ENCODE peak calls at places on chromosomes 3 and 15, in eight cellular contexts. One of them, this sample, is unnamed.

GRCh38 chr15:34275154-34275553 is 50.3 kb downstream of the EMC4 start:
- DNase-seq in left colon: no peak
- DNase-seq in amniotic stem cell: no peak
- DNase-seq in G401: no peak
- DNase-seq in effector CD4-positive, alpha-beta T cell: no peak
- DNase-seq in HTR-8/SVneo: no peak
- DNase-seq in non-pigmented ciliary epithelial cell: no peak
- DNase-seq in cardiac muscle cell: no peak
- DNase-seq in this sample: no peak

GRCh38 chr15:90618330-90619136 is 88.8 kb downstream of the CRTC3 start:
- DNase-seq in left colon: no peak
- DNase-seq in effector CD4-positive, alpha-beta T cell: no peak
- DNase-seq in amniotic stem cell: no peak
- DNase-seq in non-pigmented ciliary epithelial cell: no peak
- DNase-seq in G401: peak; percentile 51
- DNase-seq in cardiac muscle cell: no peak
- DNase-seq in HTR-8/SVneo: no peak
- DNase-seq in this sample: no peak

GRCh38 chr15:68183886-68184285 is 21.2 kb downstream of the CALML4 start:
- DNase-seq in HTR-8/SVneo: no peak
- DNase-seq in cardiac muscle cell: no peak
- DNase-seq in left colon: no peak
- DNase-seq in effector CD4-positive, alpha-beta T cell: no peak
- DNase-seq in G401: no peak
- DNase-seq in non-pigmented ciliary epithelial cell: no peak
- DNase-seq in amniotic stem cell: no peak
- DNase-seq in this sample: no peak

GRCh38 chr15:28896944-28897343 is 11.2 kb downstream of the APBA2 start:
- DNase-seq in effector CD4-positive, alpha-beta T cell: no peak
- DNase-seq in HTR-8/SVneo: peak; percentile 47
- DNase-seq in left colon: no peak
- DNase-seq in non-pigmented ciliary epithelial cell: peak; percentile 83
- DNase-seq in cardiac muscle cell: no peak
- DNase-seq in G401: peak; percentile 67
- DNase-seq in amniotic stem cell: peak; percentile 62
- DNase-seq in this sample: no peak

GRCh38 chr3:31291818-31292217 is 240.9 kb upstream of the STT3B start:
- DNase-seq in effector CD4-positive, alpha-beta T cell: no peak
- DNase-seq in left colon: no peak
- DNase-seq in cardiac muscle cell: no peak
- DNase-seq in HTR-8/SVneo: no peak
- DNase-seq in amniotic stem cell: no peak
- DNase-seq in non-pigmented ciliary epithelial cell: no peak
- DNase-seq in G401: no peak
- DNase-seq in this sample: no peak

GRCh38 chr3:72892081-72892763 is 4.4 kb downstream of the GXYLT2 start:
- DNase-seq in non-pigmented ciliary epithelial cell: peak; percentile 83
- DNase-seq in HTR-8/SVneo: no peak
- DNase-seq in G401: no peak
- DNase-seq in amniotic stem cell: no peak
- DNase-seq in cardiac muscle cell: no peak
- DNase-seq in effector CD4-positive, alpha-beta T cell: no peak
- DNase-seq in left colon: peak; percentile 11
- DNase-seq in this sample: peak; percentile 83

GRCh38 chr3:184334470-184335158 is 2.8 kb upstream of the FAM131A start:
- DNase-seq in effector CD4-positive, alpha-beta T cell: peak; percentile 41
- DNase-seq in amniotic stem cell: no peak
- DNase-seq in G401: no peak
- DNase-seq in HTR-8/SVneo: no peak
- DNase-seq in non-pigmented ciliary epithelial cell: no peak
- DNase-seq in cardiac muscle cell: no peak
- DNase-seq in left colon: no peak
- DNase-seq in this sample: no peak

GRCh38 chr3:32725721-32726120 is 40.7 kb downstream of the CNOT10 start:
- DNase-seq in HTR-8/SVneo: no peak
- DNase-seq in left colon: no peak
- DNase-seq in effector CD4-positive, alpha-beta T cell: no peak
- DNase-seq in amniotic stem cell: no peak
- DNase-seq in G401: no peak
- DNase-seq in non-pigmented ciliary epithelial cell: no peak
- DNase-seq in cardiac muscle cell: no peak
- DNase-seq in this sample: peak; percentile 3

GRCh38 chr3:14119166-14119510 is 5.5 kb downstream of the CHCHD4 start:
- DNase-seq in cardiac muscle cell: no peak
- DNase-seq in G401: no peak
- DNase-seq in amniotic stem cell: no peak
- DNase-seq in non-pigmented ciliary epithelial cell: no peak
- DNase-seq in left colon: no peak
- DNase-seq in HTR-8/SVneo: no peak
- DNase-seq in effector CD4-positive, alpha-beta T cell: no peak
- DNase-seq in this sample: no peak

GRCh38 chr15:91413142-91413541 is 313.1 kb downstream of the SV2B start:
- DNase-seq in HTR-8/SVneo: no peak
- DNase-seq in amniotic stem cell: no peak
- DNase-seq in non-pigmented ciliary epithelial cell: no peak
- DNase-seq in left colon: no peak
- DNase-seq in cardiac muscle cell: no peak
- DNase-seq in G401: peak; percentile 65
- DNase-seq in effector CD4-positive, alpha-beta T cell: no peak
- DNase-seq in this sample: no peak

GRCh38 chr15:66269326-66270090 is 16.0 kb upstream of the MEGF11 start:
- DNase-seq in non-pigmented ciliary epithelial cell: no peak
- DNase-seq in left colon: no peak
- DNase-seq in effector CD4-positive, alpha-beta T cell: no peak
- DNase-seq in HTR-8/SVneo: peak; percentile 66
- DNase-seq in amniotic stem cell: no peak
- DNase-seq in cardiac muscle cell: peak; percentile 42
- DNase-seq in G401: no peak
- DNase-seq in this sample: peak; percentile 51

GRCh38 chr3:71130516-71131384 is 452.8 kb downstream of the FOXP1 start:
- DNase-seq in left colon: peak; percentile 78
- DNase-seq in non-pigmented ciliary epithelial cell: peak; percentile 55
- DNase-seq in cardiac muscle cell: peak; percentile 51
- DNase-seq in G401: peak; percentile 34
- DNase-seq in amniotic stem cell: peak; percentile 27
- DNase-seq in effector CD4-positive, alpha-beta T cell: peak; percentile 66
- DNase-seq in HTR-8/SVneo: peak; percentile 35
- DNase-seq in this sample: peak; percentile 43

GRCh38 chr3:66468016-66468735 is 32.6 kb downstream of the LRIG1 start:
- DNase-seq in HTR-8/SVneo: no peak
- DNase-seq in G401: no peak
- DNase-seq in non-pigmented ciliary epithelial cell: no peak
- DNase-seq in effector CD4-positive, alpha-beta T cell: no peak
- DNase-seq in cardiac muscle cell: no peak
- DNase-seq in left colon: no peak
- DNase-seq in amniotic stem cell: no peak
- DNase-seq in this sample: no peak

GRCh38 chr3:14482271-14482721 is 57.8 kb downstream of the GRIP2 start:
- DNase-seq in effector CD4-positive, alpha-beta T cell: no peak
- DNase-seq in G401: no peak
- DNase-seq in cardiac muscle cell: no peak
- DNase-seq in amniotic stem cell: no peak
- DNase-seq in non-pigmented ciliary epithelial cell: no peak
- DNase-seq in left colon: no peak
- DNase-seq in HTR-8/SVneo: no peak
- DNase-seq in this sample: no peak